ENCODE peak calls at places on chromosomes 13 and 19, in six cellular contexts. One of them, this sample, is unnamed.

GRCh38 chr19:28999733-29000433 is 213.1 kb downstream of the UQCRFS1 start:
- DNase-seq in HCT116: no peak
- DNase-seq in uterus: no peak
- DNase-seq in lower leg skin: no peak
- DNase-seq in choroid plexus epithelial cell: no peak
- DNase-seq in endothelial cell: no peak
- DNase-seq in this sample: no peak

GRCh38 chr19:35903550-35904179 is 1.3 kb downstream of the HCST start:
- DNase-seq in lower leg skin: peak; percentile 95
- DNase-seq in endothelial cell: peak; percentile 48
- DNase-seq in HCT116: no peak
- DNase-seq in choroid plexus epithelial cell: peak; percentile 62
- DNase-seq in uterus: peak; percentile 56
- DNase-seq in this sample: peak; percentile 79

GRCh38 chr19:48540110-48540509 is 11.9 kb upstream of the SULT2B1 start:
- DNase-seq in lower leg skin: no peak
- DNase-seq in endothelial cell: no peak
- DNase-seq in uterus: no peak
- DNase-seq in choroid plexus epithelial cell: no peak
- DNase-seq in HCT116: no peak
- DNase-seq in this sample: no peak

GRCh38 chr19:23101241-23101640 is 15.6 kb upstream of the ZNF730 start:
- DNase-seq in HCT116: no peak
- DNase-seq in endothelial cell: no peak
- DNase-seq in uterus: no peak
- DNase-seq in lower leg skin: no peak
- DNase-seq in choroid plexus epithelial cell: no peak
- DNase-seq in this sample: no peak

GRCh38 chr19:42433503-42434260 is 6.5 kb upstream of the LIPE start:
- DNase-seq in choroid plexus epithelial cell: peak; percentile 63
- DNase-seq in endothelial cell: peak; percentile 76
- DNase-seq in uterus: peak; percentile 82
- DNase-seq in HCT116: no peak
- DNase-seq in lower leg skin: peak; percentile 92
- DNase-seq in this sample: peak; percentile 79

GRCh38 chr13:113852536-113853517 is 11.0 kb downstream of the GAS6 start:
- DNase-seq in choroid plexus epithelial cell: no peak
- DNase-seq in endothelial cell: no peak
- DNase-seq in HCT116: no peak
- DNase-seq in uterus: peak; percentile 16
- DNase-seq in lower leg skin: peak; percentile 84
- DNase-seq in this sample: peak; percentile 54

GRCh38 chr13:66992183-66992582 is 238.0 kb downstream of the PCDH9 start:
- DNase-seq in choroid plexus epithelial cell: peak; percentile 79
- DNase-seq in lower leg skin: no peak
- DNase-seq in endothelial cell: no peak
- DNase-seq in uterus: no peak
- DNase-seq in HCT116: no peak
- DNase-seq in this sample: no peak

GRCh38 chr13:108223850-108224503 is 5.8 kb downstream of the ABHD13 start:
- DNase-seq in lower leg skin: no peak
- DNase-seq in HCT116: no peak
- DNase-seq in endothelial cell: no peak
- DNase-seq in choroid plexus epithelial cell: no peak
- DNase-seq in uterus: no peak
- DNase-seq in this sample: no peak

GRCh38 chr19:53545271-53546065 is 7.5 kb downstream of the ZNF331 start:
- DNase-seq in endothelial cell: no peak
- DNase-seq in HCT116: no peak
- DNase-seq in uterus: no peak
- DNase-seq in lower leg skin: no peak
- DNase-seq in choroid plexus epithelial cell: no peak
- DNase-seq in this sample: no peak

GRCh38 chr13:41581884-41582547 is 124.7 kb downstream of the RGCC start:
- DNase-seq in endothelial cell: no peak
- DNase-seq in uterus: no peak
- DNase-seq in choroid plexus epithelial cell: peak; percentile 52
- DNase-seq in HCT116: no peak
- DNase-seq in lower leg skin: no peak
- DNase-seq in this sample: no peak

DNA sequence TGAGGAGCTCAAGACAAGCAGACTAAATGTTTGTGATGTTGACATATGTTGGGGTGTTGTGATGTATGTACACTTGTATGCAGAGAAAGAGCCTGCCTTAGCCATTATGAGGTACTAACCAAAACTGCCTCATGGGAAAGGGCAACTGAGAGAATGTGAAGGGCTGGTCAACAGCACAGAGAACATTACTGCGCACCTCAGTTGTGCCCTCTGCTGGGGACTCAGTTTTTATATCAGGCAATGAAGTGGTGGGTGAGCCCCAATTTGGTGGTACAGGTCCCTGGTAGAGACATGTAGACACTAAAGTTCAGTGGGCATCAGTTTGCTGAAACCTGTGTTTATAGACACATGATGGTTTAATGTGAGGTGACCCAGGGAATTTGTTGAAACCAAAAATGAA is 286.9 kb downstream of the DCT start:
- DNase-seq in endothelial cell: peak; percentile 63
- DNase-seq in uterus: no peak
- DNase-seq in choroid plexus epithelial cell: peak; percentile 63
- DNase-seq in lower leg skin: no peak
- DNase-seq in HCT116: no peak
- DNase-seq in this sample: no peak
- TF ChIP-seq CTCF in endothelial cell: peak; percentile 33
- TF ChIP-seq CTCF in uterus: no peak
- TF ChIP-seq CTCF in choroid plexus epithelial cell: peak; percentile 70
- TF ChIP-seq CTCF in lower leg skin: no peak
- TF ChIP-seq CTCF in HCT116: peak; percentile 9
- TF ChIP-seq CTCF in this sample: no peak

GRCh38 chr13:100235311-100235901 is 146.5 kb downstream of the PCCA start:
- DNase-seq in lower leg skin: no peak
- DNase-seq in HCT116: peak; percentile 45
- DNase-seq in endothelial cell: peak; percentile 20
- DNase-seq in choroid plexus epithelial cell: peak; percentile 80
- DNase-seq in uterus: no peak
- DNase-seq in this sample: no peak
- TF ChIP-seq CTCF in lower leg skin: no peak
- TF ChIP-seq CTCF in HCT116: peak; percentile 71
- TF ChIP-seq CTCF in endothelial cell: peak; percentile 75
- TF ChIP-seq CTCF in choroid plexus epithelial cell: peak; percentile 63
- TF ChIP-seq CTCF in uterus: peak; percentile 36
- TF ChIP-seq CTCF in this sample: peak; percentile 68

DNA sequence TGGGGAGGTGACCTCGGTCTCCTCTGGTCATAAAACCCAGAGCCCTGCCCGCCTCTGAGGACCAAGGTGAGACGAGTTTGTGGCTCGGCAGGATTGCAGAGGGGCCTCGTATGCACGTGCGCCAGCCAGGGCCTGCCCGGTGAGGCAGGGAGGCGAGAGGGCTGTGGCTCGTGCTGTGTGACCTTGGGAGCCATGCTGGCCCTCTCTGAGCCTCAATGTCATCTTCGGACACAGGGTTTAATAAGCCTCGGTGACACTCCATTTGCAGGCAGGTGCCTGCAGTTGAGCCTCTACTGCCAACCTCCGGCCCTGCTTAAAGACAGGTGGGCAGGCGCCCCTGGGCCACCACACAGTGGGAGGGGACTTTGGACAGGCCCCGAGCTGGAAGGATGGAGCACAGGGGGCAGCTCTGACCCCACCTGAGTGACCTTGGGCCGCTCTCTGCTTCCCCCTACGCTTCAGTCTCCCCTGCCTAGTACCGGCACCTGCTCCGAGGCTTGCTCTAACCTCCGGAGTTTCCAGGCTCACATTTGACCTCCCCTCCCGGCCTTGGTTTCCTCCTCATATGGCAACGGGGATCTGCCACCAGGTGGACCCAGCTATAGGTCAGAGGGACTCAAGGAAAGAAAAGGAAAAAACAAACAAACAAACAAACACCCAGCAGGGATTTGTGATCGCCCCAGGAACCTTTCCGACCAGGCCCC is 3.2 kb downstream of the ZBTB7A start:
- DNase-seq in choroid plexus epithelial cell: no peak
- DNase-seq in HCT116: no peak
- DNase-seq in uterus: no peak
- DNase-seq in endothelial cell: no peak
- DNase-seq in lower leg skin: peak; percentile 89
- DNase-seq in this sample: no peak
- TF ChIP-seq CTCF in choroid plexus epithelial cell: peak; percentile 27
- TF ChIP-seq CTCF in HCT116: peak; percentile 38
- TF ChIP-seq CTCF in uterus: no peak
- TF ChIP-seq CTCF in endothelial cell: no peak
- TF ChIP-seq CTCF in lower leg skin: no peak
- TF ChIP-seq CTCF in this sample: no peak

GRCh38 chr19:8251025-8251472 is 41.9 kb downstream of the CERS4 start:
- DNase-seq in lower leg skin: peak; percentile 89
- DNase-seq in uterus: peak; percentile 40
- DNase-seq in choroid plexus epithelial cell: no peak
- DNase-seq in endothelial cell: no peak
- DNase-seq in HCT116: no peak
- DNase-seq in this sample: peak; percentile 90
- TF ChIP-seq CTCF in lower leg skin: no peak
- TF ChIP-seq CTCF in uterus: no peak
- TF ChIP-seq CTCF in choroid plexus epithelial cell: no peak
- TF ChIP-seq CTCF in endothelial cell: no peak
- TF ChIP-seq CTCF in HCT116: no peak
- TF ChIP-seq CTCF in this sample: no peak

DNA sequence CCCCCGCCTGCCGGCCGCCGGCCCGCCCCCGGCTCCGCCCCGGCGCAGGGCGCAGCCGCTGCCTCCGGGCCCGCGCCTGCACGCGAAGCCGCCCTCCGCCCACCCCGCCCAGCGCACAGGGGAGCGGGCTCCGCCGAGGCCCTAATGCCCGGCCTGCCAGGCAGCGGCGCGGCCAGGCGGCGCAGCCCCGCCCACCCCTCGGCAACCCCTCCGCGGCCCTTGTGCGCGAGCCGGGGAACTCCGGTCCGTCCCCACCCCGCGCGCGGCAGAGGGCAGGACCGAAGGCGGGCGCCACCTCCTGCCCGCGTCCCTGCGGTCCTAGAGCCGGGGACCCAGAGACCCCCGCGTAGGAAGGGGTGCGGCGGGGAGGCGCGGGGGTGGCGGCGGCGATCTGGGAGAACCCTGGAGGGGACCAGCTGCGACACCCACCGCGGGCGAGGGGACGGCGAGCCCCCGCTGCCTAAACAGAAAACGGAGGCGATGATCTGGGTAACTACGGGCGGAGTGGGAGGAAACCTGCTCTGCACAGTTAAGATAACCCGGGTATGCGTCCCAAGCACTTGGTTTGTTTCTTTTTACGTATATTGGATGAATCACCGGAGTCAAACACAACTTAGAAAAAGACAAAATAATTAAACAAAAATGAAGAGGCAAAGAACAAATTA is 351 bp upstream of the USP12 start:
- DNase-seq in choroid plexus epithelial cell: peak; percentile 92
- DNase-seq in endothelial cell: peak; percentile 96
- DNase-seq in HCT116: peak; percentile 72
- DNase-seq in uterus: peak; percentile 86
- DNase-seq in lower leg skin: peak; percentile 98
- DNase-seq in this sample: peak; percentile 83
- TF ChIP-seq CTCF in choroid plexus epithelial cell: no peak
- TF ChIP-seq CTCF in endothelial cell: no peak
- TF ChIP-seq CTCF in HCT116: no peak
- TF ChIP-seq CTCF in uterus: peak; percentile 18
- TF ChIP-seq CTCF in lower leg skin: no peak
- TF ChIP-seq CTCF in this sample: peak; percentile 52

DNA sequence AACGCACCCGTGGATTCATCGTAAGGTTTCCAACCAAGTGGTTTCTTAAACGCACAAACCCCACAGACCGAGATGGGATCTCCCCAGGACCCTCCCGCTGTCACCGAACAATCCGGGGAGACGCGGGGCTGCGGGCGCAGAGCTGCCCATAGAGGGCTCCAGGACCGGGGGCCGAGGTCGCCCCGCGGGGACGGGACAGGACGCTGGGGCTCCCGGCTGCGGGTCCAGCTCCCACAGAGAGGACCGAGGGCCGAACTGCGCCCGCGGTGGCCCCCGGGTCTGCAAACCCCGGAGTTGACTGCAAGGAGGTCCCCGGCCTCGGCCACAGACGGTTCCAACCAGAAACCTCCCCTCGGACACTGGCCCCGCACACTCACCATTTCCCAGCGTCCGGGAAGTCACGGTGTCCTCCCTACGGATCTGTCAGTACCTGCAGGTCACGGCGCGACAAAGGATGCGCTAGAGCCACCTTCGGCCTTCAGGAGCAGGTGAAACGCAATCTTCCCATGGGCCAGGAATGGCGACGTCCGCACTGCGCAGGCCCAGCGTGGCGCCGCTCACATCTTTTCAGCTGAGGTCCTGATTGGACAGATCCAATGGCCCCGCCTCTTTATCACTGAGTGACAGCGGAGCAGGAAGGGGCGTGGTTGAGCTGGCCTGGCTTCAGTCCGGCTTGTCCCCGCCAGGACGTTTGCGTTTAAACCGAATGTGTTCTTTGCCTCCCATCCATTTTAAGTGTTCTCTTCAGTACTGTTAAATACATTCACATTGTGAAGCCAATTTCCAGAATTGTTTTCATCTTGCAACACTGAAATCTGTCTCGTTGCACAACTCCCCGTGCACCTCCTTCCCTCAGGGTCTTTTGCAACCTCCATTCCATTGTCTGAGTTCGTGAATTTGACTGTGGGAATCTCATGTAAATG is at the start of gene ZNF14:
- DNase-seq in lower leg skin: peak; percentile 98
- DNase-seq in endothelial cell: peak; percentile 87
- DNase-seq in HCT116: peak; percentile 91
- DNase-seq in uterus: peak; percentile 94
- DNase-seq in choroid plexus epithelial cell: peak; percentile 95
- DNase-seq in this sample: peak; percentile 95
- TF ChIP-seq CTCF in lower leg skin: no peak
- TF ChIP-seq CTCF in endothelial cell: no peak
- TF ChIP-seq CTCF in HCT116: peak; percentile 24
- TF ChIP-seq CTCF in uterus: no peak
- TF ChIP-seq CTCF in choroid plexus epithelial cell: peak; percentile 23
- TF ChIP-seq CTCF in this sample: peak; percentile 40

GRCh38 chr13:91725646-91726045 is 327.2 kb downstream of the GPC5 start:
- DNase-seq in HCT116: no peak
- DNase-seq in uterus: no peak
- DNase-seq in choroid plexus epithelial cell: no peak
- DNase-seq in endothelial cell: no peak
- DNase-seq in lower leg skin: no peak
- DNase-seq in this sample: no peak

GRCh38 chr13:91719033-91719432 is 320.6 kb downstream of the GPC5 start:
- DNase-seq in choroid plexus epithelial cell: peak; percentile 15
- DNase-seq in HCT116: no peak
- DNase-seq in uterus: no peak
- DNase-seq in lower leg skin: no peak
- DNase-seq in endothelial cell: no peak
- DNase-seq in this sample: no peak

GRCh38 chr13:91724591-91724990 is 326.2 kb downstream of the GPC5 start:
- DNase-seq in endothelial cell: no peak
- DNase-seq in HCT116: no peak
- DNase-seq in lower leg skin: no peak
- DNase-seq in choroid plexus epithelial cell: no peak
- DNase-seq in uterus: no peak
- DNase-seq in this sample: no peak

GRCh38 chr13:91721413-91721812 is 323.0 kb downstream of the GPC5 start:
- DNase-seq in uterus: no peak
- DNase-seq in choroid plexus epithelial cell: no peak
- DNase-seq in endothelial cell: no peak
- DNase-seq in lower leg skin: no peak
- DNase-seq in HCT116: no peak
- DNase-seq in this sample: no peak

GRCh38 chr13:91722267-91722884 is 324.0 kb downstream of the GPC5 start:
- DNase-seq in uterus: no peak
- DNase-seq in choroid plexus epithelial cell: peak; percentile 52
- DNase-seq in lower leg skin: no peak
- DNase-seq in endothelial cell: no peak
- DNase-seq in HCT116: no peak
- DNase-seq in this sample: no peak
- TF ChIP-seq CTCF in uterus: peak; percentile 41
- TF ChIP-seq CTCF in choroid plexus epithelial cell: peak; percentile 56
- TF ChIP-seq CTCF in lower leg skin: no peak
- TF ChIP-seq CTCF in endothelial cell: peak; percentile 92
- TF ChIP-seq CTCF in HCT116: peak; percentile 54
- TF ChIP-seq CTCF in this sample: peak; percentile 48